ENCODE peak calls at places on chromosomes 1 and 21, in eight cellular contexts. R, W, J, X, H, S, D and P are unnamed samples.

GRCh38 chr1:31376374-31377134 is 3.7 kb upstream of the FABP3 start:
- DNase-seq in H (no peak), R (no peak), S (peak), J (peak), W (peak), D (peak), X (peak), P (no peak)

GRCh38 chr1:66284746-66285145 is 249.2 kb upstream of the SGIP1 start:
- DNase-seq in X (no peak), H (no peak), D (no peak), W (no peak), J (no peak), S (no peak), R (no peak), P (no peak)

GRCh38 chr1:159821171-159821867 is 5.4 kb upstream of the SLAMF8 start:
- DNase-seq in D (no peak), W (peak), R (no peak), J (no peak), S (peak), X (no peak), H (no peak), P (no peak)

GRCh38 chr1:198701250-198701649 is 62.4 kb downstream of the PTPRC start:
- DNase-seq in J (no peak), D (no peak), X (no peak), W (no peak), H (no peak), R (no peak), S (no peak), P (no peak)

GRCh38 chr1:20932437-20932977 is 145.4 kb upstream of the HP1BP3 start:
- DNase-seq in S (no peak), R (no peak), X (no peak), W (no peak), J (no peak), D (no peak), H (no peak), P (no peak)

GRCh38 chr1:18668750-18669404 is 38.2 kb downstream of the PAX7 start:
- DNase-seq in D (no peak), H (peak), R (no peak), J (no peak), W (no peak), X (no peak), S (no peak), P (no peak)

GRCh38 chr1:4614371-4615137 is 39.9 kb upstream of the AJAP1 start:
- DNase-seq in X (no peak), S (no peak), W (no peak), H (no peak), D (no peak), R (no peak), J (no peak), P (no peak)

GRCh38 chr1:110255388-110255787 is 45.3 kb downstream of the KCNC4 start:
- DNase-seq in S (no peak), W (no peak), X (peak), R (no peak), J (no peak), H (no peak), D (peak), P (no peak)

GRCh38 chr1:163071381-163072255 is 2.5 kb downstream of the RGS4 start:
- DNase-seq in W (peak), H (no peak), R (peak), D (no peak), X (peak), J (peak), S (peak), P (peak)

GRCh38 chr1:245090491-245091090 is 64.2 kb upstream of the KIF26B start:
- DNase-seq in H (no peak), R (no peak), W (no peak), D (no peak), S (no peak), J (no peak), X (no peak), P (no peak)

GRCh38 chr1:27571439-27572018 is 32.4 kb downstream of the AHDC1 start:
- DNase-seq in J (no peak), X (peak), W (no peak), S (no peak), R (no peak), D (no peak), H (no peak), P (peak)

GRCh38 chr21:42863504-42863870 is 15.9 kb downstream of the WDR4 start:
- DNase-seq in J (no peak), D (no peak), X (no peak), R (no peak), H (no peak), W (no peak), S (no peak), P (no peak)

GRCh38 chr1:197469620-197470210 is 201.7 kb downstream of the CRB1 start:
- DNase-seq in H (no peak), S (no peak), X (no peak), D (no peak), W (no peak), R (no peak), J (no peak), P (no peak)

GRCh38 chr1:222009105-222009730 is 267.3 kb upstream of the DUSP10 start:
- DNase-seq in X (no peak), J (no peak), W (no peak), S (peak), D (no peak), R (no peak), H (no peak), P (no peak)

GRCh38 chr1:55610203-55610602 is 395.0 kb upstream of the USP24 start:
- DNase-seq in W (peak), X (no peak), R (no peak), H (no peak), S (no peak), J (no peak), D (no peak), P (no peak)

GRCh38 chr1:228345201-228345930 is 61.3 kb downstream of the TRIM11 start:
- DNase-seq in H (no peak), R (no peak), D (no peak), X (no peak), J (peak), S (no peak), W (no peak), P (no peak)

GRCh38 chr1:169321539-169321938 is 46.1 kb downstream of the NME7 start:
- DNase-seq in H (no peak), R (no peak), D (no peak), X (no peak), W (no peak), S (peak), J (no peak), P (no peak)

GRCh38 chr1:156908541-156908940 is 11.9 kb upstream of the LRRC71 start:
- DNase-seq in X (no peak), H (no peak), D (no peak), R (no peak), S (no peak), J (no peak), W (no peak), P (no peak)

GRCh38 chr1:247113094-247113497 is 8.9 kb upstream of the ZNF669 start:
- DNase-seq in H (no peak), D (no peak), J (no peak), X (no peak), R (no peak), S (no peak), W (no peak), P (no peak)

GRCh38 chr21:31444061-31444460 is 100.0 kb upstream of the TIAM1 start:
- DNase-seq in J (no peak), S (peak), H (no peak), X (no peak), R (no peak), D (no peak), W (no peak), P (no peak)

GRCh38 chr1:54442185-54442584 is 36.0 kb upstream of the SSBP3 start:
- DNase-seq in W (no peak), X (no peak), J (peak), S (no peak), H (no peak), D (no peak), R (no peak), P (no peak)

GRCh38 chr21:39047046-39047445 is 136.2 kb downstream of the PSMG1 start:
- DNase-seq in R (no peak), X (no peak), J (no peak), H (no peak), W (no peak), S (no peak), D (no peak), P (no peak)

GRCh38 chr1:6351480-6352137 is 42.0 kb downstream of the ACOT7 start:
- DNase-seq in H (no peak), X (peak), D (no peak), R (no peak), W (no peak), J (no peak), S (no peak), P (peak)

GRCh38 chr1:75345538-75346292 is 211.5 kb downstream of the LHX8 start:
- DNase-seq in W (no peak), S (no peak), X (no peak), J (no peak), H (no peak), R (no peak), D (no peak), P (no peak)

GRCh38 chr1:54105080-54105479 is 47.7 kb downstream of the CDCP2 start:
- DNase-seq in X (no peak), D (no peak), J (no peak), R (no peak), H (no peak), S (no peak), W (no peak), P (no peak)

GRCh38 chr1:116770625-116771024 is 16.4 kb downstream of the CD2 start:
- DNase-seq in X (no peak), D (no peak), J (no peak), H (no peak), S (no peak), W (no peak), R (no peak), P (no peak)

GRCh38 chr1:204477036-204477740 is 17.4 kb downstream of the PIK3C2B start:
- DNase-seq in H (no peak), W (peak), D (peak), X (no peak), J (no peak), S (no peak), R (no peak), P (no peak)

GRCh38 chr1:61244114-61244513 is 161.8 kb downstream of the NFIA start:
- DNase-seq in D (no peak), H (no peak), X (peak), J (no peak), W (no peak), S (peak), R (no peak), P (no peak)

GRCh38 chr1:153379591-153379990 is 4.2 kb upstream of the S100A12 start:
- DNase-seq in D (no peak), X (no peak), R (no peak), S (no peak), H (no peak), J (no peak), W (no peak), P (no peak)

GRCh38 chr1:47522890-47523811 is 85.3 kb downstream of the FOXD2 start:
- DNase-seq in W (no peak), X (no peak), H (no peak), R (no peak), J (no peak), S (no peak), D (no peak), P (no peak)

GRCh38 chr1:59445040-59445439 is 148.1 kb downstream of the FGGY start:
- DNase-seq in D (no peak), S (peak), R (no peak), X (no peak), J (peak), W (peak), H (no peak), P (no peak)

GRCh38 chr1:53577141-53578100 is 118.2 kb downstream of the DMRTB1 start:
- DNase-seq in H (no peak), D (no peak), S (no peak), R (no peak), J (peak), W (no peak), X (no peak), P (no peak)

GRCh38 chr1:160837558-160838205 is 25.0 kb downstream of the CD244 start:
- DNase-seq in J (no peak), S (no peak), H (peak), D (no peak), R (peak), W (no peak), X (no peak), P (peak)

GRCh38 chr1:5836776-5837440 is 155.3 kb downstream of the NPHP4 start:
- DNase-seq in H (peak), J (no peak), X (no peak), D (no peak), W (no peak), R (no peak), S (no peak), P (no peak)